ENCODE peak calls at places on chromosomes 7 and 10, in ten cellular contexts. Y is HFF-Myc, U is body of pancreas, W is ovary, G is WTC11, O is hepatocyte, Q is AG04449, X is Calu3, D is GM06990, K is HCT116. B is an unnamed sample.

GRCh38 chr10:21078410-21079329 is 181.6 kb upstream of the NEBL start:
- DNase-seq in Y (peak; percentile 30), U (peak; percentile 73), W (peak; percentile 70), G (peak; percentile 78), O (peak; percentile 80), Q (no peak), X (peak; percentile 73), D (no peak), K (peak; percentile 58), B (peak; percentile 39)

GRCh38 chr7:134365341-134366054 is 48.8 kb upstream of the SLC35B4 start:
- DNase-seq in Y (no peak), U (no peak), W (no peak), G (no peak), O (peak; percentile 56), Q (peak; percentile 19), X (no peak), D (no peak), K (no peak), B (peak; percentile 54)

GRCh38 chr10:119778776-119779445 is 53.1 kb downstream of the INPP5F start:
- DNase-seq in Y (no peak), U (no peak), W (no peak), G (no peak), O (no peak), Q (no peak), X (no peak), D (no peak), K (no peak), B (no peak)

GRCh38 chr7:18356195-18356645 is 139.3 kb upstream of the HDAC9 start:
- DNase-seq in Y (peak; percentile 17), U (no peak), W (no peak), G (no peak), O (peak; percentile 23), Q (no peak), X (no peak), D (peak; percentile 26), K (peak; percentile 26), B (no peak)

GRCh38 chr10:116730464-116731260 is 11.7 kb downstream of the HSPA12A start:
- DNase-seq in Y (no peak), U (no peak), W (no peak), G (no peak), O (no peak), Q (no peak), X (no peak), D (no peak), K (no peak), B (no peak)

GRCh38 chr10:102473445-102474331 is 22.3 kb upstream of the C10orf95 start:
- DNase-seq in Y (no peak), U (no peak), W (no peak), G (no peak), O (no peak), Q (no peak), X (no peak), D (no peak), K (no peak), B (no peak)

GRCh38 chr10:14834588-14834987 is 3.2 kb downstream of the CDNF start:
- DNase-seq in Y (no peak), U (no peak), W (no peak), G (no peak), O (no peak), Q (no peak), X (no peak), D (no peak), K (no peak), B (no peak)

GRCh38 chr10:117137031-117137910 is 799 bp downstream of the VAX1 start:
- DNase-seq in Y (no peak), U (no peak), W (no peak), G (peak; percentile 60), O (peak; percentile 63), Q (no peak), X (peak; percentile 46), D (peak; percentile 11), K (no peak), B (no peak)

GRCh38 chr7:105796365-105796764 is 80.0 kb downstream of the ATXN7L1 start:
- DNase-seq in Y (no peak), U (no peak), W (no peak), G (no peak), O (no peak), Q (no peak), X (no peak), D (no peak), K (no peak), B (no peak)

GRCh38 chr10:61835909-61836232 is 65.6 kb upstream of the ARID5B start:
- DNase-seq in Y (no peak), U (no peak), W (no peak), G (no peak), O (no peak), Q (no peak), X (no peak), D (no peak), K (no peak), B (peak; percentile 16)

GRCh38 chr10:43965918-43966570 is 317.4 kb upstream of the ZNF32 start:
- DNase-seq in Y (no peak), U (no peak), W (no peak), G (no peak), O (no peak), Q (no peak), X (no peak), D (no peak), K (no peak), B (no peak)

GRCh38 chr7:93185303-93186027 is 37.3 kb upstream of the SAMD9L start:
- DNase-seq in Y (no peak), U (no peak), W (no peak), G (no peak), O (no peak), Q (no peak), X (no peak), D (no peak), K (no peak), B (no peak)

GRCh38 chr10:74988055-74988773 is 123.2 kb upstream of the SAMD8 start:
- DNase-seq in Y (no peak), U (no peak), W (no peak), G (no peak), O (no peak), Q (no peak), X (no peak), D (no peak), K (no peak), B (no peak)

GRCh38 chr7:44912775-44913347 is 27.5 kb upstream of the PURB start:
- DNase-seq in Y (no peak), U (peak; percentile 75), W (no peak), G (no peak), O (peak; percentile 26), Q (no peak), X (no peak), D (no peak), K (no peak), B (no peak)

GRCh38 chr7:22445140-22445722 is 54.8 kb downstream of the STEAP1B start:
- DNase-seq in Y (no peak), U (peak; percentile 78), W (peak; percentile 56), G (peak; percentile 52), O (no peak), Q (no peak), X (peak; percentile 88), D (peak; percentile 78), K (no peak), B (no peak)
- TF ChIP-seq CTCF in Y (no peak), U (no peak), W (no peak), G (no peak), O (no peak), Q (no peak), X (no peak), D (no peak), K (no peak), B (no peak)

GRCh38 chr10:131404886-131405285 is 93.4 kb upstream of the TCERG1L start:
- DNase-seq in Y (no peak), U (no peak), W (no peak), G (no peak), O (no peak), Q (no peak), X (no peak), D (no peak), K (no peak), B (no peak)
- TF ChIP-seq CTCF in Y (no peak), U (no peak), W (no peak), G (no peak), O (no peak), Q (no peak), X (no peak), D (no peak), K (no peak), B (no peak)

GRCh38 chr10:3469639-3470020 is 297.0 kb upstream of the PITRM1 start:
- DNase-seq in Y (no peak), U (no peak), W (no peak), G (no peak), O (no peak), Q (no peak), X (no peak), D (no peak), K (no peak), B (no peak)

GRCh38 chr10:3468919-3469638 is 296.5 kb upstream of the PITRM1 start:
- DNase-seq in Y (peak; percentile 90), U (peak; percentile 59), W (peak; percentile 53), G (no peak), O (peak; percentile 69), Q (peak; percentile 73), X (peak; percentile 55), D (no peak), K (peak; percentile 44), B (peak; percentile 96)

GRCh38 chr10:3464760-3465405 is 292.3 kb upstream of the PITRM1 start:
- DNase-seq in Y (no peak), U (no peak), W (no peak), G (no peak), O (peak; percentile 27), Q (no peak), X (no peak), D (no peak), K (no peak), B (no peak)

GRCh38 chr10:3465406-3465891 is 292.9 kb upstream of the PITRM1 start:
- DNase-seq in Y (no peak), U (no peak), W (no peak), G (no peak), O (peak; percentile 59), Q (no peak), X (no peak), D (no peak), K (no peak), B (no peak)

DNA sequence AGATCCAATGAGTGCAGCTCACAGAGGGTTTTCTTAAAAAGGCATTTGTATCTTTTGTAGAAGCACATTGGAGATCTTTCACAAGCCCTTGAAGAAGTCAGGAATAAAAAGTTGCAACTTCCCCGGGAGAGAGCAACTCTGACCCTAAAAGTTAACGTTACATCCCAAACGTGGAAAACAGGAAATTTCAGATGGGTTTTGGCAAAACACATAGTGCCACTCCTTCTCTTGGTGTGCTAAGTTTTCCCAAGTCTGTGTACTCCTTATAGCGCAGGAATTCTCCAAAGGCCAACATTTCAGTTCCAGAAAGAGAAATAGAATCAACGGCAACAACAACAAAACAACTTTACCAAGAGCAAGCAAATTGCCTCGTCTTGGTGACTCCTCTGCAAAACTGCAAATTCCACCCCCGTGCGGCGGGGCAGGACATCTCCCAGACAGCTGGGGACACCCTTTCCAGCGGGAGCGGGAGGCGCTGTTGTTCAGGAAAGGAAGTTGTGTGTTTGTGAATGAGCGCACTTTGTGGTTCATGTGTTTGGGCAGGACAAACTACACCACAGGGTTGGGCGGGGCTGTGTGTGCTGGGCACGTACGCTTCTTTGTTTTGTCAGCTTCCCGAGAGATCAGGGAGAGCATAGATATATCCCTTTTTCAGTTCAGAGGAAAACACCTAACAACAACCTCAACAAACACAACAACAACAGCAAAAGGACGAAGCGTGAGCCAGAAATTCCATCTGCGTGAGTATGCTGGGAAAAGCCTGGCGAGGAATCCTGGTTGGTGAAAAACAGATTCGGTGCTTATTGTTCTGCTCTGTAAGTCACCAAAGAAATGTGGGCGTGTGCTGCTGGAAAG is 294.7 kb upstream of the PITRM1 start:
- DNase-seq in Y (peak; percentile 92), U (peak; percentile 56), W (peak; percentile 71), G (peak; percentile 48), O (peak; percentile 44), Q (peak; percentile 68), X (peak; percentile 83), D (no peak), K (peak; percentile 93), B (peak; percentile 95)
- TF ChIP-seq CTCF in Y (peak; percentile 57), U (peak; percentile 16), W (no peak), G (no peak), O (peak; percentile 30), Q (peak; percentile 47), X (peak; percentile 61), D (no peak), K (peak; percentile 98), B (peak; percentile 58)

GRCh38 chr10:124273141-124273540 is 145.6 kb downstream of the OAT start:
- DNase-seq in Y (no peak), U (no peak), W (no peak), G (no peak), O (no peak), Q (no peak), X (no peak), D (no peak), K (no peak), B (no peak)
- TF ChIP-seq CTCF in Y (no peak), U (no peak), W (no peak), G (no peak), O (no peak), Q (no peak), X (no peak), D (no peak), K (no peak), B (no peak)

B was measured in AG09319.